ENCODE peak calls at places on chromosomes 12 and 14, in five cellular contexts. One of them, this sample, is unnamed.

GRCh38 chr14:71005076-71005475 is 97.8 kb downstream of the PCNX1 start:
- DNase-seq in NB4: no peak
- DNase-seq in stimulated activated CD4-positive, alpha-beta T cell treated with anti-CD3 and anti-CD28 coated beads, Interleukin-2, amount 100 ng/mL, for 48 hours: no peak
- DNase-seq in cardiac muscle cell: no peak
- DNase-seq in activated naive CD4-positive, alpha-beta T cell: no peak
- DNase-seq in this sample: no peak

GRCh38 chr12:54432815-54433164 is 13.7 kb upstream of the ITGA5 start:
- DNase-seq in stimulated activated CD4-positive, alpha-beta T cell treated with anti-CD3 and anti-CD28 coated beads, Interleukin-2, amount 100 ng/mL, for 48 hours: no peak
- DNase-seq in NB4: no peak
- DNase-seq in cardiac muscle cell: no peak
- DNase-seq in activated naive CD4-positive, alpha-beta T cell: no peak
- DNase-seq in this sample: no peak

GRCh38 chr14:24078146-24078545 is 6.8 kb downstream of the CPNE6 start:
- DNase-seq in activated naive CD4-positive, alpha-beta T cell: no peak
- DNase-seq in stimulated activated CD4-positive, alpha-beta T cell treated with anti-CD3 and anti-CD28 coated beads, Interleukin-2, amount 100 ng/mL, for 48 hours: no peak
- DNase-seq in NB4: no peak
- DNase-seq in cardiac muscle cell: no peak
- DNase-seq in this sample: no peak

GRCh38 chr14:57512221-57512620 is 18.6 kb upstream of the CCDC198 start:
- DNase-seq in NB4: no peak
- DNase-seq in cardiac muscle cell: no peak
- DNase-seq in activated naive CD4-positive, alpha-beta T cell: no peak
- DNase-seq in stimulated activated CD4-positive, alpha-beta T cell treated with anti-CD3 and anti-CD28 coated beads, Interleukin-2, amount 100 ng/mL, for 48 hours: no peak
- DNase-seq in this sample: no peak

GRCh38 chr14:39376671-39377403 is 55.4 kb downstream of the FBXO33 start:
- DNase-seq in NB4: no peak
- DNase-seq in activated naive CD4-positive, alpha-beta T cell: no peak
- DNase-seq in stimulated activated CD4-positive, alpha-beta T cell treated with anti-CD3 and anti-CD28 coated beads, Interleukin-2, amount 100 ng/mL, for 48 hours: no peak
- DNase-seq in cardiac muscle cell: no peak
- DNase-seq in this sample: no peak

GRCh38 chr12:108368089-108368488 is 29.0 kb upstream of the CMKLR1 start:
- DNase-seq in NB4: peak
- DNase-seq in cardiac muscle cell: no peak
- DNase-seq in activated naive CD4-positive, alpha-beta T cell: no peak
- DNase-seq in stimulated activated CD4-positive, alpha-beta T cell treated with anti-CD3 and anti-CD28 coated beads, Interleukin-2, amount 100 ng/mL, for 48 hours: no peak
- DNase-seq in this sample: no peak

GRCh38 chr12:18382486-18382885 is 121.2 kb downstream of the PIK3C2G start:
- DNase-seq in stimulated activated CD4-positive, alpha-beta T cell treated with anti-CD3 and anti-CD28 coated beads, Interleukin-2, amount 100 ng/mL, for 48 hours: no peak
- DNase-seq in activated naive CD4-positive, alpha-beta T cell: no peak
- DNase-seq in cardiac muscle cell: no peak
- DNase-seq in NB4: no peak
- DNase-seq in this sample: no peak

GRCh38 chr12:55933158-55933798 is 2.3 kb downstream of the DGKA start:
- DNase-seq in NB4: peak
- DNase-seq in stimulated activated CD4-positive, alpha-beta T cell treated with anti-CD3 and anti-CD28 coated beads, Interleukin-2, amount 100 ng/mL, for 48 hours: no peak
- DNase-seq in cardiac muscle cell: no peak
- DNase-seq in activated naive CD4-positive, alpha-beta T cell: no peak
- DNase-seq in this sample: no peak

GRCh38 chr12:11815397-11815796 is 165.9 kb downstream of the ETV6 start:
- DNase-seq in activated naive CD4-positive, alpha-beta T cell: no peak
- DNase-seq in stimulated activated CD4-positive, alpha-beta T cell treated with anti-CD3 and anti-CD28 coated beads, Interleukin-2, amount 100 ng/mL, for 48 hours: no peak
- DNase-seq in cardiac muscle cell: no peak
- DNase-seq in NB4: no peak
- DNase-seq in this sample: no peak

GRCh38 chr12:70520847-70521246 is 116.4 kb downstream of the PTPRB start:
- DNase-seq in cardiac muscle cell: no peak
- DNase-seq in stimulated activated CD4-positive, alpha-beta T cell treated with anti-CD3 and anti-CD28 coated beads, Interleukin-2, amount 100 ng/mL, for 48 hours: no peak
- DNase-seq in NB4: no peak
- DNase-seq in activated naive CD4-positive, alpha-beta T cell: no peak
- DNase-seq in this sample: no peak

GRCh38 chr14:101774814-101775213 is 13.3 kb downstream of the PPP2R5C start:
- DNase-seq in stimulated activated CD4-positive, alpha-beta T cell treated with anti-CD3 and anti-CD28 coated beads, Interleukin-2, amount 100 ng/mL, for 48 hours: no peak
- DNase-seq in activated naive CD4-positive, alpha-beta T cell: no peak
- DNase-seq in cardiac muscle cell: no peak
- DNase-seq in NB4: no peak
- DNase-seq in this sample: no peak

GRCh38 chr12:49079796-49080195 is 10.0 kb upstream of the RHEBL1 start:
- DNase-seq in activated naive CD4-positive, alpha-beta T cell: no peak
- DNase-seq in stimulated activated CD4-positive, alpha-beta T cell treated with anti-CD3 and anti-CD28 coated beads, Interleukin-2, amount 100 ng/mL, for 48 hours: no peak
- DNase-seq in cardiac muscle cell: no peak
- DNase-seq in NB4: no peak
- DNase-seq in this sample: no peak

GRCh38 chr12:132296063-132296462 is 33.3 kb downstream of the GALNT9 start:
- DNase-seq in cardiac muscle cell: no peak
- DNase-seq in activated naive CD4-positive, alpha-beta T cell: no peak
- DNase-seq in NB4: no peak
- DNase-seq in stimulated activated CD4-positive, alpha-beta T cell treated with anti-CD3 and anti-CD28 coated beads, Interleukin-2, amount 100 ng/mL, for 48 hours: no peak
- DNase-seq in this sample: no peak

GRCh38 chr14:100709252-100709955 is 17.3 kb upstream of the DLK1 start:
- DNase-seq in activated naive CD4-positive, alpha-beta T cell: peak
- DNase-seq in cardiac muscle cell: peak
- DNase-seq in NB4: no peak
- DNase-seq in stimulated activated CD4-positive, alpha-beta T cell treated with anti-CD3 and anti-CD28 coated beads, Interleukin-2, amount 100 ng/mL, for 48 hours: peak
- DNase-seq in this sample: peak

GRCh38 chr14:105857223-105857815 is 330.9 kb downstream of the TMEM121 start:
- DNase-seq in cardiac muscle cell: no peak
- DNase-seq in activated naive CD4-positive, alpha-beta T cell: no peak
- DNase-seq in NB4: no peak
- DNase-seq in stimulated activated CD4-positive, alpha-beta T cell treated with anti-CD3 and anti-CD28 coated beads, Interleukin-2, amount 100 ng/mL, for 48 hours: no peak
- DNase-seq in this sample: peak

GRCh38 chr12:105978686-105979085 is 160.1 kb downstream of the NUAK1 start:
- DNase-seq in activated naive CD4-positive, alpha-beta T cell: no peak
- DNase-seq in NB4: no peak
- DNase-seq in stimulated activated CD4-positive, alpha-beta T cell treated with anti-CD3 and anti-CD28 coated beads, Interleukin-2, amount 100 ng/mL, for 48 hours: no peak
- DNase-seq in cardiac muscle cell: no peak
- DNase-seq in this sample: no peak

GRCh38 chr12:65597527-65597926 is 226.8 kb upstream of the HMGA2 start:
- DNase-seq in NB4: peak
- DNase-seq in stimulated activated CD4-positive, alpha-beta T cell treated with anti-CD3 and anti-CD28 coated beads, Interleukin-2, amount 100 ng/mL, for 48 hours: no peak
- DNase-seq in activated naive CD4-positive, alpha-beta T cell: no peak
- DNase-seq in cardiac muscle cell: no peak
- DNase-seq in this sample: peak

GRCh38 chr12:20274008-20274407 is 94.3 kb upstream of the PDE3A start:
- DNase-seq in cardiac muscle cell: no peak
- DNase-seq in stimulated activated CD4-positive, alpha-beta T cell treated with anti-CD3 and anti-CD28 coated beads, Interleukin-2, amount 100 ng/mL, for 48 hours: no peak
- DNase-seq in activated naive CD4-positive, alpha-beta T cell: no peak
- DNase-seq in NB4: no peak
- DNase-seq in this sample: no peak

GRCh38 chr12:79690606-79691298 is at the start of gene PAWR:
- DNase-seq in stimulated activated CD4-positive, alpha-beta T cell treated with anti-CD3 and anti-CD28 coated beads, Interleukin-2, amount 100 ng/mL, for 48 hours: peak
- DNase-seq in cardiac muscle cell: peak
- DNase-seq in NB4: no peak
- DNase-seq in activated naive CD4-positive, alpha-beta T cell: no peak
- DNase-seq in this sample: peak

GRCh38 chr14:91105673-91106072 is 8.2 kb upstream of the DGLUCY start:
- DNase-seq in NB4: no peak
- DNase-seq in cardiac muscle cell: no peak
- DNase-seq in activated naive CD4-positive, alpha-beta T cell: no peak
- DNase-seq in stimulated activated CD4-positive, alpha-beta T cell treated with anti-CD3 and anti-CD28 coated beads, Interleukin-2, amount 100 ng/mL, for 48 hours: no peak
- DNase-seq in this sample: no peak

GRCh38 chr12:55736780-55737580 is 5.9 kb upstream of the GDF11 start:
- DNase-seq in NB4: peak
- DNase-seq in activated naive CD4-positive, alpha-beta T cell: peak
- DNase-seq in stimulated activated CD4-positive, alpha-beta T cell treated with anti-CD3 and anti-CD28 coated beads, Interleukin-2, amount 100 ng/mL, for 48 hours: peak
- DNase-seq in cardiac muscle cell: peak
- DNase-seq in this sample: peak

GRCh38 chr12:10695852-10696251 is 22.0 kb upstream of the STYK1 start:
- DNase-seq in NB4: peak
- DNase-seq in cardiac muscle cell: no peak
- DNase-seq in stimulated activated CD4-positive, alpha-beta T cell treated with anti-CD3 and anti-CD28 coated beads, Interleukin-2, amount 100 ng/mL, for 48 hours: no peak
- DNase-seq in activated naive CD4-positive, alpha-beta T cell: no peak
- DNase-seq in this sample: no peak